ENCODE peak calls at places on chromosomes 13 and 19, in six cellular contexts. One of them, this sample, is unnamed. For H3K27me3 and H3K4me1, the result is how much of the 10 kb centered on the place peaks cover.

GRCh38 chr19:31220540-31220939 is 128.7 kb downstream of the TSHZ3 start:
- DNase-seq in cardiac muscle cell: no peak
- DNase-seq in GM23338: peak
- DNase-seq in lower lobe of right lung: no peak
- DNase-seq in mammary epithelial cell: peak
- DNase-seq in heart left ventricle: no peak
- DNase-seq in this sample: no peak

GRCh38 chr19:18656337-18657086 is 19.7 kb downstream of the KLHL26 start:
- DNase-seq in cardiac muscle cell: no peak
- DNase-seq in GM23338: no peak
- DNase-seq in lower lobe of right lung: no peak
- DNase-seq in mammary epithelial cell: no peak
- DNase-seq in heart left ventricle: no peak
- DNase-seq in this sample: no peak

GRCh38 chr13:80591978-80592377 is 251.1 kb upstream of the SPRY2 start:
- DNase-seq in cardiac muscle cell: no peak
- DNase-seq in GM23338: no peak
- DNase-seq in lower lobe of right lung: no peak
- DNase-seq in mammary epithelial cell: no peak
- DNase-seq in heart left ventricle: no peak
- DNase-seq in this sample: no peak

GRCh38 chr19:16025108-16026101 is 50.9 kb upstream of the TPM4 start:
- DNase-seq in cardiac muscle cell: peak
- DNase-seq in GM23338: peak
- DNase-seq in lower lobe of right lung: no peak
- DNase-seq in mammary epithelial cell: peak
- DNase-seq in heart left ventricle: no peak
- DNase-seq in this sample: no peak

GRCh38 chr13:98225036-98225940 is 48.2 kb upstream of the RNF113B start:
- DNase-seq in cardiac muscle cell: no peak
- DNase-seq in GM23338: no peak
- DNase-seq in lower lobe of right lung: no peak
- DNase-seq in mammary epithelial cell: no peak
- DNase-seq in heart left ventricle: no peak
- DNase-seq in this sample: no peak

GRCh38 chr19:2650515-2650914 is 52.0 kb downstream of the GNG7 start:
- DNase-seq in cardiac muscle cell: no peak
- DNase-seq in GM23338: no peak
- DNase-seq in lower lobe of right lung: no peak
- DNase-seq in mammary epithelial cell: no peak
- DNase-seq in heart left ventricle: peak
- DNase-seq in this sample: no peak

GRCh38 chr13:50352720-50353491 is 337.7 kb downstream of the KCNRG start:
- DNase-seq in cardiac muscle cell: no peak
- DNase-seq in GM23338: no peak
- DNase-seq in lower lobe of right lung: no peak
- DNase-seq in mammary epithelial cell: no peak
- DNase-seq in heart left ventricle: no peak
- DNase-seq in this sample: no peak

GRCh38 chr19:1130801-1131717 is 27.3 kb downstream of the GPX4 start:
- DNase-seq in cardiac muscle cell: peak
- DNase-seq in GM23338: no peak
- DNase-seq in lower lobe of right lung: no peak
- DNase-seq in mammary epithelial cell: no peak
- DNase-seq in heart left ventricle: no peak
- DNase-seq in this sample: no peak

GRCh38 chr13:102983496-102983895 is 82.7 kb downstream of the SLC10A2 start:
- DNase-seq in cardiac muscle cell: no peak
- DNase-seq in GM23338: no peak
- DNase-seq in lower lobe of right lung: no peak
- DNase-seq in mammary epithelial cell: peak
- DNase-seq in heart left ventricle: no peak
- DNase-seq in this sample: no peak

GRCh38 chr13:50485979-50486935 is 357.2 kb downstream of the DLEU7 start:
- DNase-seq in cardiac muscle cell: peak
- DNase-seq in GM23338: no peak
- DNase-seq in lower lobe of right lung: no peak
- DNase-seq in mammary epithelial cell: no peak
- DNase-seq in heart left ventricle: no peak
- DNase-seq in this sample: no peak

GRCh38 chr13:61286148-61286745 is 129.4 kb downstream of the PCDH20 start:
- DNase-seq in cardiac muscle cell: no peak
- DNase-seq in GM23338: peak
- DNase-seq in lower lobe of right lung: no peak
- DNase-seq in mammary epithelial cell: no peak
- DNase-seq in heart left ventricle: no peak
- DNase-seq in this sample: no peak

GRCh38 chr19:2186071-2186846 is 22.5 kb downstream of the DOT1L start:
- DNase-seq in cardiac muscle cell: peak
- DNase-seq in GM23338: no peak
- DNase-seq in lower lobe of right lung: peak
- DNase-seq in mammary epithelial cell: no peak
- DNase-seq in heart left ventricle: peak
- DNase-seq in this sample: peak

GRCh38 chr13:75258159-75258782 is 223.7 kb downstream of the TBC1D4 start:
- DNase-seq in cardiac muscle cell: peak
- DNase-seq in GM23338: peak
- DNase-seq in lower lobe of right lung: no peak
- DNase-seq in mammary epithelial cell: peak
- DNase-seq in heart left ventricle: no peak
- DNase-seq in this sample: no peak

GRCh38 chr13:31236211-31236786 is 36.5 kb downstream of the B3GLCT start:
- DNase-seq in cardiac muscle cell: peak
- DNase-seq in GM23338: peak
- DNase-seq in lower lobe of right lung: no peak
- DNase-seq in mammary epithelial cell: peak
- DNase-seq in heart left ventricle: no peak
- DNase-seq in this sample: no peak

GRCh38 chr19:48681127-48681470 is 8.3 kb upstream of the NTN5 start:
- DNase-seq in cardiac muscle cell: peak
- DNase-seq in GM23338: no peak
- DNase-seq in lower lobe of right lung: no peak
- DNase-seq in mammary epithelial cell: peak
- DNase-seq in heart left ventricle: no peak
- DNase-seq in this sample: no peak

GRCh38 chr19:56105090-56105701 is 15.9 kb downstream of the ZNF787 start:
- DNase-seq in cardiac muscle cell: peak
- DNase-seq in GM23338: peak
- DNase-seq in lower lobe of right lung: peak
- DNase-seq in mammary epithelial cell: peak
- DNase-seq in heart left ventricle: peak
- DNase-seq in this sample: peak

GRCh38 chr19:35991731-35992450 is 3.1 kb upstream of the SDHAF1 start:
- DNase-seq in cardiac muscle cell: peak
- DNase-seq in GM23338: no peak
- DNase-seq in lower lobe of right lung: no peak
- DNase-seq in mammary epithelial cell: peak
- DNase-seq in heart left ventricle: no peak
- DNase-seq in this sample: no peak

GRCh38 chr19:1970003-1970805 is 29.2 kb downstream of the CSNK1G2 start:
- DNase-seq in cardiac muscle cell: no peak
- DNase-seq in GM23338: no peak
- DNase-seq in lower lobe of right lung: no peak
- DNase-seq in mammary epithelial cell: peak
- DNase-seq in heart left ventricle: no peak
- DNase-seq in this sample: no peak

GRCh38 chr19:1833540-1833939 is 14.7 kb downstream of the REXO1 start:
- DNase-seq in cardiac muscle cell: no peak
- DNase-seq in GM23338: no peak
- DNase-seq in lower lobe of right lung: no peak
- DNase-seq in mammary epithelial cell: no peak
- DNase-seq in heart left ventricle: no peak
- DNase-seq in this sample: no peak

GRCh38 chr19:45641274-45642105 is 2.3 kb upstream of the EML2 start:
- DNase-seq in cardiac muscle cell: peak
- DNase-seq in GM23338: peak
- DNase-seq in lower lobe of right lung: peak
- DNase-seq in mammary epithelial cell: peak
- DNase-seq in heart left ventricle: peak
- DNase-seq in this sample: peak

GRCh38 chr13:104553156-104553555 is 1486.9 kb upstream of the SLC10A2 start:
- DNase-seq in cardiac muscle cell: peak
- DNase-seq in GM23338: no peak
- DNase-seq in lower lobe of right lung: no peak
- DNase-seq in mammary epithelial cell: no peak
- DNase-seq in heart left ventricle: no peak
- DNase-seq in this sample: no peak

GRCh38 chr19:17041994-17042393 is 15.4 kb upstream of the CPAMD8 start:
- DNase-seq in cardiac muscle cell: peak
- DNase-seq in GM23338: no peak
- DNase-seq in lower lobe of right lung: no peak
- DNase-seq in mammary epithelial cell: no peak
- DNase-seq in heart left ventricle: peak
- DNase-seq in this sample: no peak

GRCh38 chr13:29423050-29423449 is 172.4 kb downstream of the SLC7A1 start:
- DNase-seq in cardiac muscle cell: no peak
- DNase-seq in GM23338: peak
- DNase-seq in lower lobe of right lung: no peak
- DNase-seq in mammary epithelial cell: no peak
- DNase-seq in heart left ventricle: no peak
- DNase-seq in this sample: no peak

GRCh38 chr19:7860902-7861618 is 13.1 kb downstream of the PRR36 start:
- DNase-seq in cardiac muscle cell: no peak
- DNase-seq in GM23338: peak
- DNase-seq in lower lobe of right lung: no peak
- DNase-seq in mammary epithelial cell: no peak
- DNase-seq in heart left ventricle: peak
- DNase-seq in this sample: no peak

GRCh38 chr19:7863971-7864718 is 10.0 kb downstream of the PRR36 start:
- DNase-seq in cardiac muscle cell: no peak
- DNase-seq in GM23338: no peak
- DNase-seq in lower lobe of right lung: no peak
- DNase-seq in mammary epithelial cell: no peak
- DNase-seq in heart left ventricle: no peak
- DNase-seq in this sample: no peak

GRCh38 chr19:7861619-7862412 is 12.4 kb downstream of the PRR36 start:
- DNase-seq in cardiac muscle cell: no peak
- DNase-seq in GM23338: peak
- DNase-seq in lower lobe of right lung: no peak
- DNase-seq in mammary epithelial cell: no peak
- DNase-seq in heart left ventricle: no peak
- DNase-seq in this sample: no peak

GRCh38 chr19:7863157-7863970 is 10.8 kb downstream of the PRR36 start:
- DNase-seq in cardiac muscle cell: no peak
- DNase-seq in GM23338: peak
- DNase-seq in lower lobe of right lung: no peak
- DNase-seq in mammary epithelial cell: no peak
- DNase-seq in heart left ventricle: no peak
- DNase-seq in this sample: no peak

DNA sequence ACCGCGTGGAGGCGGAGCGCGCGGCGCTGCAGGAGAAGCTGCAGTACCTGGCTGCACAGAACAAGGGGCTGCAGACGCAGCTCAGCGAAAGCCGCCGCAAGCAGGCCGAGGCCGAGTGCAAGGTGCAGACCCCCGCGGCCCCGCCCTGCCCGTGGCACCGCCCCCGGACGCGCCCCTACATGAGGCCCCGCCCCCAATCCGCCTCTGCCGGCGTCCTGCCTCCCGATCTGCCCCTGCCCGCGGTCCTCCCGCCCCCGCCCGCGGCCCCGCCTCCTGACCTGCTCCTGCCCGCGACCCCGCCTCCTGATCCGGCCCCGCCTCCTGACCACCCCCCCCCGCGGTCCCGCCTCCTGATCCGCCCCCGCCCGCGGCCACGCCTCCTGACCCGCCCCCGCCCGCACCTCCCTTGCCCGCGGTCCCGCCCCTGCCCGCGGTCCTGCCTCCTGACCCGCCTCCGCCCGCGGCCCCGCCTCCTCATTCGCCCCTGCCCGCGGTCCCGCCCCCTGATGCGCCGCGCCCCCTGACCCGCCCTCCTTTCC is 11.7 kb downstream of the PRR36 start:
- DNase-seq in cardiac muscle cell: peak
- DNase-seq in GM23338: peak
- DNase-seq in lower lobe of right lung: peak
- DNase-seq in mammary epithelial cell: no peak
- DNase-seq in heart left ventricle: peak
- DNase-seq in this sample: no peak
- H3K27me3 ChIP-seq in cardiac muscle cell: half or more
- H3K27me3 ChIP-seq in GM23338: half or more
- H3K27me3 ChIP-seq in lower lobe of right lung: under half
- H3K27me3 ChIP-seq in mammary epithelial cell: under half
- H3K27me3 ChIP-seq in heart left ventricle: under half
- H3K27me3 ChIP-seq in this sample: under half

GRCh38 chr13:110278859-110279258 is 28.1 kb downstream of the COL4A1 start:
- DNase-seq in cardiac muscle cell: no peak
- DNase-seq in GM23338: no peak
- DNase-seq in lower lobe of right lung: no peak
- DNase-seq in mammary epithelial cell: no peak
- DNase-seq in heart left ventricle: no peak
- DNase-seq in this sample: peak
- H3K4me1 ChIP-seq in cardiac muscle cell: under half
- H3K4me1 ChIP-seq in GM23338: under half
- H3K4me1 ChIP-seq in lower lobe of right lung: under half
- H3K4me1 ChIP-seq in mammary epithelial cell: under half
- H3K4me1 ChIP-seq in heart left ventricle: under half
- H3K4me1 ChIP-seq in this sample: half or more

DNA sequence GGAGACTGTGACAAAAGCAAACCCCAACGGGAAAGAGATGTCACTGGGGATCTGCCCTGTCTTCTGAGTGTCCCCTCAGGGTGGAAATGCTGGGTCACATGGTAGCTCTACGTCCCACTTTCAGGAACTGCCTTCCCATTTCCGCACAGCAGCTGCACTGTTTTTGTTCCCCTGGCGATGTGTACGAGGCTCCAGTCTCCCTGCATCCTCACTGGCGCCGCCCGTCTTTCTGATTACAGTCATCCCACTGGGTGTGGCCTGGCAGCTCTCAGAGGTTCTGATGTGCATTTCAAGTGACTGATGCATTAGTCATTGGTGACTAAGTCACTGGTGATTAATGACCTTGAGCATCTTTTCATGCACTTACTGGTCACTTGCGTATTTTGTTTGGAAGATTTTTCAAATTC is 21.2 kb downstream of the PCID2 start:
- DNase-seq in cardiac muscle cell: peak
- DNase-seq in GM23338: no peak
- DNase-seq in lower lobe of right lung: no peak
- DNase-seq in mammary epithelial cell: peak
- DNase-seq in heart left ventricle: peak
- DNase-seq in this sample: peak
- TF ChIP-seq CTCF in cardiac muscle cell: peak
- TF ChIP-seq CTCF in GM23338: no peak
- TF ChIP-seq CTCF in lower lobe of right lung: no peak
- TF ChIP-seq CTCF in mammary epithelial cell: no peak
- TF ChIP-seq CTCF in heart left ventricle: no peak
- TF ChIP-seq CTCF in this sample: no peak

GRCh38 chr13:110411316-110412105 is 104.4 kb downstream of the COL4A2 start:
- DNase-seq in cardiac muscle cell: no peak
- DNase-seq in GM23338: no peak
- DNase-seq in lower lobe of right lung: no peak
- DNase-seq in mammary epithelial cell: no peak
- DNase-seq in heart left ventricle: no peak
- DNase-seq in this sample: no peak
- H3K27me3 ChIP-seq in cardiac muscle cell: under half
- H3K27me3 ChIP-seq in GM23338: under half
- H3K27me3 ChIP-seq in lower lobe of right lung: under half
- H3K27me3 ChIP-seq in mammary epithelial cell: under half
- H3K27me3 ChIP-seq in heart left ventricle: under half
- H3K27me3 ChIP-seq in this sample: under half

GRCh38 chr19:10891360-10892108 is 20.2 kb downstream of the CARM1 start:
- DNase-seq in cardiac muscle cell: peak
- DNase-seq in GM23338: peak
- DNase-seq in lower lobe of right lung: no peak
- DNase-seq in mammary epithelial cell: peak
- DNase-seq in heart left ventricle: peak
- DNase-seq in this sample: no peak
- H3K4me1 ChIP-seq in cardiac muscle cell: under half
- H3K4me1 ChIP-seq in GM23338: half or more
- H3K4me1 ChIP-seq in lower lobe of right lung: under half
- H3K4me1 ChIP-seq in mammary epithelial cell: under half
- H3K4me1 ChIP-seq in heart left ventricle: under half
- H3K4me1 ChIP-seq in this sample: under half

This sample was measured in right atrium auricular region.